ENCODE peak calls at places on chromosomes 2 and 18, in five cellular contexts. J is NCI-H1105; F is progenitor cell of endocrine pancreas; A is NCI-H774; O is stimulated activated CD4-positive, alpha-beta T cell treated with anti-CD3 and anti-CD28 coated beads, TNF-alpha, amount 100 ng/mL, for 1 hour. U is an unnamed sample.

GRCh38 chr18:11654736-11655604 is 34.1 kb upstream of the GNAL start:
- DNase-seq in F (peak; percentile 66), A (no peak), J (peak; percentile 20), O (peak; percentile 27), U (no peak)

GRCh38 chr2:75089471-75089870 is 109.8 kb downstream of the TACR1 start:
- DNase-seq in A (no peak), O (no peak), F (no peak), J (no peak), U (no peak)

GRCh38 chr18:4455113-4455811 is at the start of gene DLGAP1:
- DNase-seq in F (peak; percentile 63), O (no peak), J (peak; percentile 40), A (no peak), U (peak; percentile 31)

GRCh38 chr18:22223263-22223960 is 54.0 kb downstream of the GATA6 start:
- DNase-seq in A (peak; percentile 60), F (no peak), J (peak; percentile 16), O (no peak), U (no peak)

GRCh38 chr2:191631754-191632153 is 46.2 kb upstream of the NABP1 start:
- DNase-seq in A (no peak), O (no peak), J (peak; percentile 22), F (no peak), U (no peak)

GRCh38 chr2:142596334-142597088 is 281.0 kb upstream of the KYNU start:
- DNase-seq in O (no peak), F (no peak), J (no peak), A (no peak), U (no peak)

GRCh38 chr2:232658217-232658785 is 24.9 kb downstream of the EFHD1 start:
- DNase-seq in O (no peak), J (no peak), F (no peak), A (no peak), U (no peak)

GRCh38 chr2:183349046-183349445 is 224.8 kb downstream of the NUP35 start:
- DNase-seq in O (no peak), J (no peak), F (no peak), A (peak; percentile 60), U (no peak)

U was measured in NCI-H524 treated with DMSO at 0.1 percent for 48 hours.